ENCODE peak calls at places on chromosomes 5 and 9, in nine cellular contexts. N is endothelial cell; K is mucosa of gallbladder; J is GDM1; B is tibial nerve; V is T-helper 1 cell; G is GM23338; Q is GM06990; L is stimulated activated CD4-positive, alpha-beta T cell treated with anti-CD3 and anti-CD28 coated beads, Interleukin-12 subunit alpha, Interleukin-12 subunit beta, amount 100 ng/mL, for 4 hours. W is an unnamed sample.

GRCh38 chr5:112186401-112186990 is 232.6 kb downstream of the EPB41L4A start:
- DNase-seq in V (no peak), N (peak; percentile 24), K (no peak), B (no peak), Q (no peak), G (peak; percentile 70), J (peak; percentile 1), L (no peak), W (no peak)

GRCh38 chr5:19626218-19626617 is 361.8 kb downstream of the CDH18 start:
- DNase-seq in N (no peak), V (no peak), L (no peak), G (no peak), K (no peak), B (no peak), Q (no peak), J (no peak), W (no peak)

GRCh38 chr5:52190737-52191136 is 597.0 kb upstream of the ITGA1 start:
- DNase-seq in V (no peak), B (no peak), J (no peak), N (no peak), Q (no peak), K (no peak), G (no peak), L (no peak), W (no peak)

GRCh38 chr5:6708814-6709213 is 4.4 kb upstream of the TENT4A start:
- DNase-seq in N (no peak), V (no peak), B (no peak), G (no peak), J (no peak), L (no peak), K (no peak), Q (peak; percentile 48), W (no peak)

GRCh38 chr9:71941060-71941568 is 29.7 kb downstream of the C9orf85 start:
- DNase-seq in G (no peak), K (no peak), J (no peak), Q (no peak), V (no peak), N (no peak), L (no peak), B (no peak), W (no peak)

GRCh38 chr5:39420482-39421145 is 4.2 kb downstream of the DAB2 start:
- DNase-seq in V (no peak), N (peak; percentile 34), J (peak; percentile 73), B (peak; percentile 42), Q (no peak), L (no peak), G (no peak), K (peak; percentile 55), W (no peak)

GRCh38 chr5:43008369-43009158 is 31.6 kb downstream of the ANXA2R start:
- DNase-seq in B (peak; percentile 81), Q (peak; percentile 87), L (peak; percentile 89), J (peak; percentile 86), V (peak; percentile 91), G (peak; percentile 96), K (peak; percentile 92), N (peak; percentile 92), W (peak; percentile 77)

GRCh38 chr5:181187500-181188213 is 17.3 kb downstream of the TRIM7 start:
- DNase-seq in G (peak; percentile 85), V (peak; percentile 32), Q (peak; percentile 83), N (peak; percentile 77), K (peak; percentile 69), B (peak; percentile 67), L (peak; percentile 69), J (no peak), W (peak; percentile 58)

GRCh38 chr9:2943016-2943415 is 99.1 kb upstream of the PUM3 start:
- DNase-seq in Q (no peak), L (no peak), J (no peak), K (no peak), B (no peak), G (no peak), N (no peak), V (no peak), W (no peak)

GRCh38 chr9:90099262-90099982 is 494.6 kb downstream of the GADD45G start:
- DNase-seq in J (no peak), V (no peak), K (peak; percentile 21), L (no peak), N (no peak), G (peak; percentile 45), B (no peak), Q (no peak), W (no peak)

GRCh38 chr5:17180957-17181723 is 36.3 kb upstream of the BASP1 start:
- DNase-seq in B (no peak), G (no peak), N (no peak), Q (no peak), L (no peak), V (no peak), K (no peak), J (no peak), W (no peak)

GRCh38 chr5:53463909-53464621 is 16.4 kb upstream of the FST start:
- DNase-seq in Q (no peak), N (no peak), B (no peak), L (no peak), V (no peak), G (no peak), J (no peak), K (no peak), W (no peak)

GRCh38 chr5:154771383-154771901 is 16.3 kb downstream of the LARP1 start:
- DNase-seq in K (peak; percentile 29), V (no peak), G (peak; percentile 68), B (no peak), N (peak; percentile 25), J (no peak), Q (no peak), L (no peak), W (no peak)

GRCh38 chr5:75395277-75395676 is 58.3 kb downstream of the HMGCR start:
- DNase-seq in L (no peak), V (no peak), Q (no peak), K (no peak), N (no peak), G (no peak), J (no peak), B (no peak), W (no peak)

GRCh38 chr5:150559701-150560100 is 51.8 kb downstream of the NDST1 start:
- DNase-seq in G (no peak), L (no peak), Q (no peak), N (no peak), V (no peak), B (no peak), K (no peak), J (no peak), W (no peak)

GRCh38 chr5:175535781-175536180 is 57.4 kb downstream of the SFXN1 start:
- DNase-seq in K (no peak), N (no peak), G (no peak), J (no peak), Q (no peak), V (no peak), B (no peak), L (no peak), W (no peak)

GRCh38 chr5:150022163-150022540 is 21.6 kb downstream of the HMGXB3 start:
- DNase-seq in K (peak; percentile 12), Q (no peak), L (no peak), B (no peak), G (no peak), V (no peak), N (no peak), J (no peak), W (no peak)

GRCh38 chr5:145944328-145944727 is 8.0 kb downstream of the SH3RF2 start:
- DNase-seq in L (no peak), N (no peak), G (no peak), B (no peak), J (no peak), K (peak; percentile 63), Q (no peak), V (no peak), W (no peak)

GRCh38 chr5:5025098-5025773 is 114.9 kb upstream of the ADAMTS16 start:
- DNase-seq in Q (no peak), B (no peak), V (no peak), K (no peak), G (no peak), L (no peak), N (no peak), J (no peak), W (no peak)

GRCh38 chr9:124017929-124018730 is 6.6 kb downstream of the LHX2 start:
- DNase-seq in N (no peak), V (no peak), Q (no peak), K (no peak), G (peak; percentile 69), B (no peak), L (no peak), J (no peak), W (no peak)

GRCh38 chr5:178431777-178432155 is 158.4 kb downstream of the COL23A1 start:
- DNase-seq in B (no peak), V (no peak), N (no peak), J (no peak), K (no peak), G (no peak), Q (no peak), L (no peak), W (no peak)

GRCh38 chr5:10329808-10330481 is 22.2 kb upstream of the CMBL start:
- DNase-seq in N (no peak), J (no peak), L (no peak), V (no peak), K (no peak), Q (no peak), B (no peak), G (no peak), W (no peak)

GRCh38 chr9:25742241-25742640 is 64.0 kb upstream of the TUSC1 start:
- DNase-seq in G (no peak), L (no peak), N (no peak), V (no peak), J (no peak), Q (no peak), B (no peak), K (no peak), W (no peak)

GRCh38 chr9:13952906-13953305 is 361.0 kb downstream of the NFIB start:
- DNase-seq in K (no peak), Q (no peak), B (no peak), N (no peak), L (no peak), J (no peak), G (no peak), V (no peak), W (no peak)

GRCh38 chr5:39755986-39756385 is 331.2 kb upstream of the DAB2 start:
- DNase-seq in V (no peak), N (no peak), K (no peak), Q (no peak), J (no peak), B (no peak), G (peak; percentile 21), L (no peak), W (no peak)

GRCh38 chr9:126088336-126088735 is 238.3 kb upstream of the MVB12B start:
- DNase-seq in Q (no peak), G (no peak), B (no peak), J (no peak), K (no peak), V (no peak), N (no peak), L (no peak), W (no peak)

GRCh38 chr5:78345485-78345884 is 14.9 kb upstream of the SCAMP1 start:
- DNase-seq in L (no peak), Q (no peak), G (no peak), K (no peak), V (no peak), J (no peak), B (no peak), N (no peak), W (no peak)

GRCh38 chr5:14760548-14761002 is 96.1 kb downstream of the OTULIN start:
- DNase-seq in Q (no peak), G (no peak), N (no peak), L (no peak), V (no peak), J (no peak), K (no peak), B (no peak), W (no peak)

GRCh38 chr5:133685402-133686018 is 73.2 kb upstream of the FSTL4 start:
- DNase-seq in G (no peak), V (no peak), J (no peak), K (no peak), B (no peak), N (no peak), L (no peak), Q (no peak), W (no peak)

GRCh38 chr5:170619869-170620268 is 116.0 kb downstream of the KCNIP1 start:
- DNase-seq in K (no peak), L (no peak), V (no peak), J (no peak), G (no peak), N (no peak), Q (no peak), B (no peak), W (no peak)

GRCh38 chr5:169545762-169546161 is 37.8 kb upstream of the SPDL1 start:
- DNase-seq in J (no peak), N (no peak), K (no peak), G (no peak), Q (no peak), B (no peak), L (no peak), V (no peak), W (no peak)